ENCODE peak calls at places on chromosomes 6 and 20, in seven cellular contexts. V is pancreas; C is T-helper 17 cell; Y is substantia nigra; Q is left ventricle myocardium superior; T is EL; E is activated CD8-positive, alpha-beta memory T cell treated with anti-CD3 and anti-CD28 coated beads for 1 hour. M is an unnamed sample.

GRCh38 chr6:149231786-149232185 is 85.7 kb upstream of the TAB2 start:
- DNase-seq in V (no peak), C (no peak), Y (no peak), Q (no peak), T (no peak), E (no peak), M (no peak)

GRCh38 chr6:38459291-38459690 is 180.4 kb downstream of the BTBD9 start:
- DNase-seq in V (no peak), C (no peak), Y (no peak), Q (no peak), T (peak; percentile 26), E (no peak), M (no peak)

GRCh38 chr6:152272486-152272885 is 364.7 kb downstream of the SYNE1 start:
- DNase-seq in V (no peak), C (no peak), Y (no peak), Q (no peak), T (no peak), E (no peak), M (no peak)

GRCh38 chr6:106360410-106360988 is at the start of gene CRYBG1:
- DNase-seq in V (peak; percentile 96), C (peak; percentile 74), Y (no peak), Q (peak; percentile 44), T (peak; percentile 41), E (peak; percentile 31), M (peak; percentile 31)

GRCh38 chr6:13383280-13384163 is 55.2 kb upstream of the TBC1D7 start:
- DNase-seq in V (no peak), C (no peak), Y (no peak), Q (no peak), T (no peak), E (no peak), M (no peak)

GRCh38 chr20:40232288-40232687 is 456.7 kb downstream of the MAFB start:
- DNase-seq in V (no peak), C (no peak), Y (no peak), Q (no peak), T (no peak), E (no peak), M (no peak)

GRCh38 chr6:2839982-2840793 is 1.5 kb downstream of the SERPINB1 start:
- DNase-seq in V (no peak), C (no peak), Y (no peak), Q (no peak), T (no peak), E (no peak), M (no peak)

GRCh38 chr6:155882527-155883333 is 427.1 kb upstream of the NOX3 start:
- DNase-seq in V (no peak), C (no peak), Y (no peak), Q (no peak), T (no peak), E (no peak), M (no peak)

GRCh38 chr6:20085817-20086216 is 126.5 kb downstream of the MBOAT1 start:
- DNase-seq in V (no peak), C (no peak), Y (no peak), Q (no peak), T (no peak), E (no peak), M (no peak)

GRCh38 chr6:29826271-29826670 is 1.4 kb upstream of the HLA-G start:
- DNase-seq in V (no peak), C (no peak), Y (no peak), Q (no peak), T (peak; percentile 8), E (no peak), M (no peak)

GRCh38 chr6:113120577-113121285 is 736.4 kb upstream of the MARCKS start:
- DNase-seq in V (no peak), C (no peak), Y (no peak), Q (no peak), T (peak; percentile 98), E (no peak), M (no peak)

GRCh38 chr20:2167122-2167521 is 65.5 kb downstream of the STK35 start:
- DNase-seq in V (no peak), C (no peak), Y (no peak), Q (no peak), T (no peak), E (no peak), M (no peak)

GRCh38 chr6:83215131-83216047 is 22.2 kb downstream of the RWDD2A start:
- DNase-seq in V (no peak), C (peak; percentile 18), Y (peak; percentile 29), Q (peak; percentile 41), T (peak; percentile 75), E (no peak), M (peak; percentile 63)

GRCh38 chr6:131877999-131878789 is 70.4 kb downstream of the ENPP1 start:
- DNase-seq in V (no peak), C (no peak), Y (no peak), Q (no peak), T (no peak), E (no peak), M (no peak)

GRCh38 chr20:5845686-5846651 is 95.8 kb downstream of the SHLD1 start:
- DNase-seq in V (no peak), C (no peak), Y (no peak), Q (no peak), T (no peak), E (no peak), M (no peak)

M was measured in posterior cingulate gyrus.